ENCODE peak calls at places on chromosome 14, in four cellular contexts. X, N, O and U are unnamed samples. For H3K27me3, the result is how much of the 10 kb centered on the place peaks cover.

GRCh38 chr14:22847661-22848341 is 11.4 kb downstream of the MMP14 start:
- DNase-seq in O (no peak), N (no peak), X (no peak), U (peak)

GRCh38 chr14:87868920-87869319 is 124.1 kb downstream of the GALC start:
- DNase-seq in N (no peak), X (no peak), O (no peak), U (no peak)

GRCh38 chr14:65170318-65170717 is 68.0 kb upstream of the MAX start:
- DNase-seq in X (no peak), O (no peak), N (no peak), U (no peak)

GRCh38 chr14:104746951-104747481 is 5.9 kb upstream of the SIVA1 start:
- DNase-seq in N (no peak), X (no peak), O (no peak), U (no peak)

GRCh38 chr14:103594265-103594664 is 31.5 kb downstream of the COA8 start:
- DNase-seq in X (peak), N (no peak), O (no peak), U (peak)

GRCh38 chr14:75877292-75877691 is 104.5 kb downstream of the TGFB3 start:
- DNase-seq in N (no peak), X (no peak), O (no peak), U (no peak)

GRCh38 chr14:87483651-87484260 is 509.2 kb downstream of the GALC start:
- DNase-seq in X (no peak), N (no peak), O (no peak), U (no peak)

GRCh38 chr14:99124482-99125104 is 147.4 kb downstream of the BCL11B start:
- DNase-seq in N (no peak), O (no peak), X (no peak), U (no peak)

GRCh38 chr14:69539631-69540410 is 34.9 kb downstream of the CCDC177 start:
- DNase-seq in X (no peak), N (no peak), O (no peak), U (no peak)

GRCh38 chr14:46661728-46662127 is 10.1 kb upstream of the RPL10L start:
- DNase-seq in O (no peak), N (no peak), X (no peak), U (peak)

GRCh38 chr14:104657114-104657524 is 32.3 kb upstream of the INF2 start:
- DNase-seq in N (no peak), O (no peak), X (no peak), U (no peak)

GRCh38 chr14:91835920-91836843 is 31.2 kb downstream of the TC2N start:
- DNase-seq in O (no peak), X (no peak), N (peak), U (peak)

GRCh38 chr14:92733007-92733406 is 15.4 kb downstream of the LGMN start:
- DNase-seq in X (no peak), O (no peak), N (no peak), U (no peak)

GRCh38 chr14:78324353-78324752 is 154.2 kb downstream of the NRXN3 start:
- DNase-seq in N (no peak), O (no peak), X (no peak), U (no peak)

GRCh38 chr14:84323963-84324362 is 1206.0 kb upstream of the FLRT2 start:
- DNase-seq in O (no peak), X (no peak), N (no peak), U (no peak)

GRCh38 chr14:68386950-68387779 is 405.7 kb downstream of the ZFP36L1 start:
- DNase-seq in X (no peak), O (no peak), N (no peak), U (no peak)

GRCh38 chr14:98953544-98954346 is 318.3 kb downstream of the BCL11B start:
- DNase-seq in N (no peak), X (no peak), O (no peak), U (no peak)

GRCh38 chr14:45251912-45252311 is 1.1 kb downstream of the MIS18BP1 start:
- DNase-seq in N (no peak), X (peak), O (peak), U (no peak)

GRCh38 chr14:72776701-72777255 is 117.1 kb downstream of the DPF3 start:
- DNase-seq in O (no peak), N (no peak), X (peak), U (no peak)

GRCh38 chr14:76997257-76997970 is 31.1 kb downstream of the IRF2BPL start:
- DNase-seq in X (no peak), N (no peak), O (no peak), U (no peak)

GRCh38 chr14:22798528-22798927 is 16.7 kb downstream of the SLC7A7 start:
- DNase-seq in X (no peak), O (no peak), N (no peak), U (no peak)

GRCh38 chr14:103627073-103628025 is 1.7 kb upstream of the KLC1 start:
- DNase-seq in X (no peak), N (no peak), O (no peak), U (no peak)

GRCh38 chr14:24574206-24574774 is 1.8 kb downstream of the CTSG start:
- DNase-seq in O (no peak), X (no peak), N (no peak), U (peak)

GRCh38 chr14:95507174-95507573 is 9.3 kb downstream of the SYNE3 start:
- DNase-seq in O (no peak), X (no peak), N (peak), U (no peak)

GRCh38 chr14:85142982-85143381 is 387.0 kb upstream of the FLRT2 start:
- DNase-seq in N (no peak), O (no peak), X (no peak), U (no peak)

GRCh38 chr14:93090826-93091583 is 24.7 kb downstream of the ITPK1 start:
- DNase-seq in O (no peak), X (no peak), N (no peak), U (no peak)

GRCh38 chr14:91410781-91411536 is 6.7 kb downstream of the CCDC88C start:
- DNase-seq in X (no peak), N (no peak), O (no peak), U (no peak)

GRCh38 chr14:53951661-53952265 is 4.9 kb downstream of the BMP4 start:
- DNase-seq in N (no peak), O (no peak), X (no peak), U (peak)
- H3K27me3 ChIP-seq in N (under half), O (under half), X (under half), U (half or more)

GRCh38 chr14:102491366-102491765 is 18.2 kb downstream of the ANKRD9 start:
- DNase-seq in O (no peak), X (no peak), N (no peak), U (no peak)
- TF ChIP-seq JUNB in O (no peak), X (no peak), N (no peak), U (no peak)

DNA sequence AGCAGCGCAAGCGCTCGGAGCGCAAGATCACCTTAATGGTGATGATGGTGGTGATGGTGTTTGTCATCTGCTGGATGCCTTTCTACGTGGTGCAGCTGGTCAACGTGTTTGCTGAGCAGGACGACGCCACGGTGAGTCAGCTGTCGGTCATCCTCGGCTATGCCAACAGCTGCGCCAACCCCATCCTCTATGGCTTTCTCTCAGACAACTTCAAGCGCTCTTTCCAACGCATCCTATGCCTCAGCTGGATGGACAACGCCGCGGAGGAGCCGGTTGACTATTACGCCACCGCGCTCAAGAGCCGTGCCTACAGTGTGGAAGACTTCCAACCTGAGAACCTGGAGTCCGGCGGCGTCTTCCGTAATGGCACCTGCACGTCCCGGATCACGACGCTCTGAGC is 2.5 kb downstream of the SSTR1 start:
- DNase-seq in O (no peak), X (no peak), N (no peak), U (peak)
- H3K27me3 ChIP-seq in O (under half), X (under half), N (under half), U (half or more)

GRCh38 chr14:42222924-42223471 is 616.3 kb downstream of the LRFN5 start:
- DNase-seq in X (no peak), O (peak), N (no peak), U (peak)
- TF ChIP-seq JUNB in X (no peak), O (no peak), N (no peak), U (no peak)

GRCh38 chr14:36582011-36582873 is at the start of gene NKX2-8:
- DNase-seq in X (no peak), O (no peak), N (peak), U (peak)
- H3K27me3 ChIP-seq in X (under half), O (under half), N (under half), U (half or more)